ENCODE peak calls at places on chromosome 16, in six cellular contexts. H, K, A, F, L and T are unnamed samples.

GRCh38 chr16:27355610-27356009 is 41.8 kb downstream of the IL4R start:
- DNase-seq in L (no peak), F (peak), H (peak), A (no peak), K (peak), T (no peak)

GRCh38 chr16:82108774-82109173 is 61.2 kb downstream of the MPHOSPH6 start:
- DNase-seq in K (no peak), A (no peak), H (no peak), L (no peak), F (no peak), T (no peak)

GRCh38 chr16:56481468-56482112 is 30.2 kb downstream of the OGFOD1 start:
- DNase-seq in H (no peak), F (no peak), K (peak), L (no peak), A (no peak), T (no peak)

GRCh38 chr16:543301-544164 is 16.0 kb downstream of the CAPN15 start:
- DNase-seq in K (no peak), L (no peak), A (no peak), F (no peak), H (no peak), T (no peak)

GRCh38 chr16:76446251-76446650 is 169.1 kb downstream of the CNTNAP4 start:
- DNase-seq in K (no peak), F (no peak), A (no peak), L (no peak), H (no peak), T (no peak)

GRCh38 chr16:77496934-77497333 is 62.1 kb upstream of the ADAMTS18 start:
- DNase-seq in K (no peak), F (no peak), A (no peak), L (no peak), H (no peak), T (no peak)

GRCh38 chr16:87407511-87408112 is 15.5 kb downstream of the MAP1LC3B start:
- DNase-seq in F (no peak), L (peak), H (peak), A (no peak), K (peak), T (no peak)

GRCh38 chr16:46765050-46765449 is 16.9 kb upstream of the MYLK3 start:
- DNase-seq in F (no peak), L (no peak), A (no peak), K (peak), H (no peak), T (no peak)

GRCh38 chr16:3065742-3066439 is 451 bp downstream of the IL32 start:
- DNase-seq in L (no peak), F (peak), A (no peak), H (no peak), K (no peak), T (peak)

DNA sequence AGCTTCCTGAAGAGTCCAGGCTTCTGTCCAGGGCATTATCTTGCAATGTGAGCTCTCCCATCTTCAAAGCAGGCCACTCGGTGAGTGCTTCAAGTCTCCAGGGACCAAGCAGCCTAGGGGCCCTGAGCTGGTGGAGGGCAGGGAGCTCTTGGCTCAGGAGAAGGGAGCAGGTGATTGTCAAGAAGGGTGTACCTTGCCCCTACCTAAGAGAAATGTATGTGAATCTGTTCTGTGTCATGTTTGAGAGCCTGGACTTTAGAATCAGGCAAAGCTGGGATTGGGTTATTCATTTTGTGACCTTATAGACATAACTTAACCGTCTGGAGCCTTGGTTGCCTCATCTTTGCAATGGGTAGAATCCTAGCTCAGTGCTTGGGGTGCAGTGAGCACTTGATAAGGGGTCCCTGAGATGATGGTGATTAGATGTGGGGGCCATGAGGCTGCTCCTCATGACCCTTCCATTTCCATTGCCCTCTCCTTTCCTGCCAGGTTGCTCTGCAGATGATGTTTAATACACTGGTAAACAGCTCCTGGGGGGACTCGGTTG is 15.9 kb downstream of the ZNF768 start:
- DNase-seq in L (no peak), H (no peak), F (no peak), K (no peak), A (no peak), T (no peak)
- TF ChIP-seq CTCF in L (no peak), H (no peak), F (no peak), K (no peak), A (no peak), T (no peak)

DNA sequence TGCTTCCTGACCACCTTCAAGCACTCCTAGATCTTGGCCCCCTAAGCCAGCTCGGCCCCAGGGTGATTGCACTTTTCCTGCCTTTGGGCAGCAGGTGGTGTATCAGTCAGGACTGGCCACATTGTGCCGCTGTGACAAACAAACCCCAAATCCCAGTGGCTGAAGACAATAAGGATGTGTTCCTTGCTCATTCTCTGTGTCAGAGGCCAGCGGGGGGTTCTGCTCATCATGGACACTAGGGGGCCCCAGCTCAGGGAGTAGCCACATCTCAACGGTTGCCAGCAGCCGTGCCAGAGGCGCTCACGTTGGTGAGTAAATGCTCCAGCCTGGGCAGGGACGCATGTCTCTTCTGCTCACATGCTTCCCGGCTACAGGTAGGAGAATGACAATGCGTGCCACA is 60.4 kb downstream of the ZDHHC7 start:
- DNase-seq in A (no peak), L (no peak), H (peak), F (peak), K (peak), T (no peak)
- TF ChIP-seq CTCF in A (peak), L (no peak), H (peak), F (no peak), K (no peak), T (no peak)

GRCh38 chr16:54287758-54288591 is 1.4 kb upstream of the IRX3 start:
- DNase-seq in K (no peak), A (no peak), L (no peak), H (no peak), F (no peak), T (peak)

GRCh38 chr16:54286067-54286329 is 589 bp downstream of the IRX3 start:
- DNase-seq in A (no peak), H (no peak), F (no peak), L (no peak), K (no peak), T (no peak)

GRCh38 chr16:54288592-54289241 is 2.1 kb upstream of the IRX3 start:
- DNase-seq in F (no peak), L (no peak), A (no peak), H (no peak), K (no peak), T (no peak)

GRCh38 chr16:54286330-54287017 is at the start of gene IRX3:
- DNase-seq in F (no peak), A (no peak), L (peak), H (no peak), K (peak), T (peak)

DNA sequence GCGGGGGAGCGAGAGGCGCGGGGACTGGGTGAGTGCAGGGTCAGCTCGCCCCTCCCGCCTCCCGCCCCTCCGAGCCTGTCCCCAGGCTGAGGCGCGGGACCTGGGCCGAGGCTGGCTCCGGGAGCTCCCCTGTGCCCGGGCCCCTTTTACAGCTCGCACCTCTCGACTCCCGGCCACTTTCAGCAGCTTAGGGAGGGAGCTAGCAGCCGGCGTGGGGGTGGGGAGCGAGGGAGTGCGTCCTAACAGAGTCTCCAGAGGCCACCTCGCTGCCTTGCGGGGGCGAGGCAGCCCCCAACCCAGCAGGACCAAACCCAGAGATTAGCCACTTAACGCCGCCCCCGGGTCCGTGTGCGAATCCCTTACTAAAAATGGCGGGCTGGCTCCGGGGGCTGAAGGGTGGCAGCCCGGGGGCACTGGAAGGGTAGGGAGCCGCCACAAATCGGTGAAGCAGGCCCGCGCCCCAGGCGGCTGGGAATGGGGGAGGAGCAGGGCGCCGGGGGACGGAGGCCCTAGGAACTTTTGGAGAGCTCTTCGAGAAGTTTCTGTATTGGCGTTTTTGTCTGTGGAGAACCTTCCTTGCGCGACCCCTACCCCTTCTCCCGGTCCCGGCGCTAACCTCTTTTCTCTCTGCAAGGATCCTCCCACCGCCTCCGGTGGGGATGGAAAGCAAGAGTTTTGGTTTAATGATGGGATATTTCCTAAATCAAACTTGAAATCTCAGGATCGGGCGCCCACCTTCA is 601 bp upstream of the IRX3 start:
- DNase-seq in L (no peak), K (no peak), F (no peak), A (no peak), H (no peak), T (peak)
- TF ChIP-seq CTCF in L (no peak), K (no peak), F (no peak), A (no peak), H (no peak), T (no peak)

DNA sequence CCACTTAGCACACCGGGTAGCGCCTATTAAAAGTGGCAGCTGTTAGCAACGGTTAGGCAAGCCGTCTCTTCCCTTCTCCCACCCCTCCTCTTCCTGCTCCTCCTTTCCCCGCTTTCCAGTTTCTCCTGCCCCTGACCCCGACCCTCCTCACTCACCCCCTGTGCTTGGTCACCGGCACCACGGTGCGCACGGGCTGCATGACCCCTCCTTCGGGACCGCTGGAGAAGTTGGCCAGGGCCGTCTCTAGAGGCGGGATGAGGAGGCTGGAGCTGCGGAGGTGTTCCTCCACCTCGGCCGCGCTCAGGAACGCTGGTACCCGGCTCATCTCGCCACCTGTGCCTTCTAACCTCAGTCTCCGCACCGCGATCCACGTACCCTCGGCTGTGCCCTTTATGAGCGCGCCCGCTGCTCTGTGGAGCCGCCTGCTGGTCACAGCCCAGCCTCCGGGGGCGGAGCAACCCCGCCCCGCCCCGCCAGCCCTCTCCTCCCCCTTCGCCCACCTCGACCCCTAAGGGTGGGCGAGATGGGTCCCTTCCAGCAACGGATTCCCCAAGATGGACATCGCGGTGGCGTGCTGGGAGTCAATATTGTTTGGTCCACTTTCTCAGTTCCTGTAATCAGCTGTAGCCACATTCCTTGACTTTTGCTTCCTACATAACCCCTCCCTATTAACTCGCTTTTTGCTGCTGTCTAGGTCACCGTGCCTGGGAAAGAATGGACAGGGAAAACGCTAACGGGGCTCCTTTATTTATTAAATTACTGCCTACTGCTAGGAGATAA is at the start of gene CRYM:
- DNase-seq in L (peak), H (peak), F (no peak), A (peak), K (no peak), T (peak)
- TF ChIP-seq CTCF in L (peak), H (peak), F (no peak), A (peak), K (peak), T (peak)

DNA sequence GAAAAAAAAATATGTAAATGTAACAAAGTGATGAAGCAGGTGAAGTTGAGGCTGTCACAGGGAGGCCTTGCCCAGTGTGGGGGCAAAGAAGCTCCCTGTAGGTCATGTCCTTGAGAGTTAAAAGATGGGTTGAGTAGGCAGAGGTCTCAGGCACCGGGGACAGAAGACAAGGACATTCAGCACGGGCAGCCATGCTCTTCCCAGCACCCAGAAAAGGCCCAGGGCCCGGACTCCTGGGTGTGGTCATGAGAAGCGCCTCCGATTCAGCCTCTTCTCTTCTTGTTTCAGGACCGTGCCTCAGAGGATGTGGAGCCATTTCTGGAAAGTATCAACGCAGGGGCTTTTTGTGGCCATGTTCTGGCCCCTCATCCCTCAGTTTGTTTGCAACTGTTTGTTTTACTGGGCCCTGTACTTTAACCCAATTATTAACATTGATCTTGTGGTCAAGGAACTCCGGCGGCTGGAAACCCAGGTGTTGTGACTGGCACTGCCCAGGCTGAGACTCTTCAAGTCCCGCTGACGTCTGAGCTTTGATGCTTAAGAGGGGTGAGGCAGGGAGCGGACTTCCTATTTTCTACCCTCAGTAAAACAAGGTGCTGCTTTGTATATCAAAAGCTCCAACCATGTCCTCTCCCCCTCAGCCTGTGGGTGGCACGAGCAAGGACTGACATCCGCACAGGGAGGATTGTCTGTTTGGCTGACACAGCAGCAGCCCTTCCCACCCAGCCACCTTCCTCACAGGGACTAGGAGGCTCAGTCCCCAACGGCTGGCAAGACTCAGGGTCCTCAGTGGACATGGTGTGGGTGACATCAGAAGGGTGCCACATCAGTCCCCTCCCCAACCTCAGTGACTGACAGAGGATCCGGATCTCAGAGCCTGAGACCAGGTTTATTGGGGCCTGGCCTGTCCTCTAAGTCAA is 26.5 kb downstream of the PLA2G10 start:
- DNase-seq in F (no peak), A (no peak), L (no peak), K (no peak), H (no peak), T (no peak)
- TF ChIP-seq CTCF in F (no peak), A (no peak), L (no peak), K (no peak), H (no peak), T (no peak)